ENCODE peak calls at places on chromosomes 4 and X, in four cellular contexts. I is nephron progenitor cell; S is AG10803; P is stimulated activated CD8-positive, alpha-beta memory T cell treated with anti-CD3 and anti-CD28 coated beads, Interleukin-12 subunit alpha, Interleukin-12 subunit beta, amount 100 ng/mL, for 1 hour. E is an unnamed sample.

GRCh38 chr4:158996669-158997074 is 106.2 kb upstream of the RAPGEF2 start:
- DNase-seq in P (no peak), I (no peak), S (peak), E (no peak)

GRCh38 chr4:127709456-127709855 is 20.7 kb upstream of the SLC25A31 start:
- DNase-seq in S (peak), P (no peak), I (no peak), E (no peak)

GRCh38 chr4:145679520-145679919 is 426 bp upstream of the C4orf51 start:
- DNase-seq in S (peak), P (no peak), I (peak), E (no peak)

GRCh38 chr4:77040265-77040664 is 35.5 kb downstream of the CCNI start:
- DNase-seq in P (no peak), S (peak), I (no peak), E (no peak)

GRCh38 chr4:3864736-3865721 is 98.8 kb downstream of the ADRA2C start:
- DNase-seq in P (no peak), S (no peak), I (no peak), E (no peak)

GRCh38 chr4:24433515-24434192 is 150.7 kb downstream of the DHX15 start:
- DNase-seq in S (no peak), P (no peak), I (no peak), E (no peak)

GRCh38 chrX:23815376-23815775 is 32.4 kb downstream of the SAT1 start:
- DNase-seq in P (no peak), S (no peak), I (no peak), E (no peak)

GRCh38 chr4:114036864-114037263 is 57.4 kb upstream of the ARSJ start:
- DNase-seq in I (no peak), P (no peak), S (no peak), E (no peak)

GRCh38 chr4:38314663-38315062 is 349.3 kb upstream of the KLF3 start:
- DNase-seq in S (no peak), P (no peak), I (no peak), E (no peak)

E was measured in neural crest cell.